ENCODE peak calls at places on chromosome 12, in ten cellular contexts. One of them, this sample, is unnamed.

GRCh38 chr12:47902131-47902639 is 2.6 kb downstream of the VDR start:
- DNase-seq in mammary epithelial cell: no peak
- DNase-seq in astrocyte: no peak
- DNase-seq in DND-41: no peak
- DNase-seq in MM.1S: no peak
- DNase-seq in GM23248: no peak
- DNase-seq in fibroblast of lung: no peak
- DNase-seq in HepG2: no peak
- DNase-seq in NT2/D1: no peak
- DNase-seq in GM12878: no peak
- DNase-seq in this sample: no peak

GRCh38 chr12:96258451-96258933 is 64.3 kb downstream of the ELK3 start:
- DNase-seq in fibroblast of lung: peak
- DNase-seq in NT2/D1: no peak
- DNase-seq in MM.1S: no peak
- DNase-seq in GM23248: peak
- DNase-seq in DND-41: peak
- DNase-seq in mammary epithelial cell: peak
- DNase-seq in GM12878: no peak
- DNase-seq in HepG2: no peak
- DNase-seq in astrocyte: peak
- DNase-seq in this sample: no peak

GRCh38 chr12:107670999-107671643 is 14.5 kb upstream of the PWP1 start:
- DNase-seq in HepG2: peak
- DNase-seq in DND-41: peak
- DNase-seq in GM12878: no peak
- DNase-seq in MM.1S: peak
- DNase-seq in astrocyte: no peak
- DNase-seq in NT2/D1: peak
- DNase-seq in mammary epithelial cell: no peak
- DNase-seq in GM23248: peak
- DNase-seq in fibroblast of lung: no peak
- DNase-seq in this sample: peak

GRCh38 chr12:87848248-87848868 is 180.8 kb downstream of the C12orf50 start:
- DNase-seq in fibroblast of lung: peak
- DNase-seq in mammary epithelial cell: peak
- DNase-seq in MM.1S: peak
- DNase-seq in NT2/D1: peak
- DNase-seq in GM23248: peak
- DNase-seq in astrocyte: peak
- DNase-seq in DND-41: no peak
- DNase-seq in HepG2: peak
- DNase-seq in GM12878: peak
- DNase-seq in this sample: peak

GRCh38 chr12:132869551-132869950 is 17.9 kb downstream of the CHFR start:
- DNase-seq in DND-41: no peak
- DNase-seq in mammary epithelial cell: no peak
- DNase-seq in NT2/D1: no peak
- DNase-seq in GM23248: no peak
- DNase-seq in HepG2: no peak
- DNase-seq in GM12878: no peak
- DNase-seq in fibroblast of lung: no peak
- DNase-seq in MM.1S: no peak
- DNase-seq in astrocyte: no peak
- DNase-seq in this sample: no peak

GRCh38 chr12:104604070-104604994 is 147.6 kb downstream of the CHST11 start:
- DNase-seq in fibroblast of lung: peak
- DNase-seq in HepG2: no peak
- DNase-seq in GM12878: peak
- DNase-seq in DND-41: no peak
- DNase-seq in mammary epithelial cell: peak
- DNase-seq in NT2/D1: peak
- DNase-seq in GM23248: peak
- DNase-seq in astrocyte: peak
- DNase-seq in MM.1S: no peak
- DNase-seq in this sample: no peak

GRCh38 chr12:57603758-57604453 is 718 bp upstream of the DTX3 start:
- DNase-seq in GM12878: no peak
- DNase-seq in fibroblast of lung: peak
- DNase-seq in DND-41: no peak
- DNase-seq in MM.1S: no peak
- DNase-seq in NT2/D1: no peak
- DNase-seq in astrocyte: peak
- DNase-seq in GM23248: peak
- DNase-seq in mammary epithelial cell: peak
- DNase-seq in HepG2: no peak
- DNase-seq in this sample: no peak

GRCh38 chr12:82357340-82357739 is 847 bp downstream of the CCDC59 start:
- DNase-seq in GM12878: no peak
- DNase-seq in mammary epithelial cell: no peak
- DNase-seq in fibroblast of lung: no peak
- DNase-seq in GM23248: peak
- DNase-seq in DND-41: no peak
- DNase-seq in astrocyte: no peak
- DNase-seq in NT2/D1: no peak
- DNase-seq in HepG2: no peak
- DNase-seq in MM.1S: no peak
- DNase-seq in this sample: no peak

GRCh38 chr12:104011265-104011664 is 38.7 kb downstream of the GLT8D2 start:
- DNase-seq in MM.1S: no peak
- DNase-seq in DND-41: no peak
- DNase-seq in GM23248: peak
- DNase-seq in fibroblast of lung: peak
- DNase-seq in astrocyte: peak
- DNase-seq in GM12878: no peak
- DNase-seq in HepG2: no peak
- DNase-seq in NT2/D1: no peak
- DNase-seq in mammary epithelial cell: peak
- DNase-seq in this sample: no peak

GRCh38 chr12:58847876-58848600 is 72.3 kb downstream of the LRIG3 start:
- DNase-seq in HepG2: no peak
- DNase-seq in GM12878: no peak
- DNase-seq in MM.1S: no peak
- DNase-seq in astrocyte: peak
- DNase-seq in mammary epithelial cell: peak
- DNase-seq in fibroblast of lung: peak
- DNase-seq in GM23248: no peak
- DNase-seq in DND-41: no peak
- DNase-seq in NT2/D1: no peak
- DNase-seq in this sample: no peak

GRCh38 chr12:122846622-122847515 is 11.6 kb downstream of the HIP1R start:
- DNase-seq in NT2/D1: no peak
- DNase-seq in fibroblast of lung: no peak
- DNase-seq in astrocyte: no peak
- DNase-seq in HepG2: no peak
- DNase-seq in DND-41: no peak
- DNase-seq in GM12878: no peak
- DNase-seq in GM23248: no peak
- DNase-seq in MM.1S: no peak
- DNase-seq in mammary epithelial cell: no peak
- DNase-seq in this sample: no peak

GRCh38 chr12:7934153-7934552 is 1.8 kb downstream of the SLC2A3 start:
- DNase-seq in astrocyte: no peak
- DNase-seq in NT2/D1: no peak
- DNase-seq in GM23248: peak
- DNase-seq in MM.1S: no peak
- DNase-seq in GM12878: no peak
- DNase-seq in DND-41: peak
- DNase-seq in HepG2: no peak
- DNase-seq in mammary epithelial cell: no peak
- DNase-seq in fibroblast of lung: no peak
- DNase-seq in this sample: no peak

GRCh38 chr12:26940820-26941219 is 2.5 kb downstream of the FGFR1OP2 start:
- DNase-seq in NT2/D1: no peak
- DNase-seq in HepG2: no peak
- DNase-seq in GM23248: peak
- DNase-seq in fibroblast of lung: peak
- DNase-seq in DND-41: peak
- DNase-seq in GM12878: no peak
- DNase-seq in MM.1S: peak
- DNase-seq in astrocyte: peak
- DNase-seq in mammary epithelial cell: no peak
- DNase-seq in this sample: no peak

GRCh38 chr12:102050660-102051430 is 10.9 kb downstream of the WASHC3 start:
- DNase-seq in MM.1S: no peak
- DNase-seq in astrocyte: no peak
- DNase-seq in GM23248: no peak
- DNase-seq in NT2/D1: no peak
- DNase-seq in mammary epithelial cell: no peak
- DNase-seq in DND-41: no peak
- DNase-seq in GM12878: no peak
- DNase-seq in fibroblast of lung: no peak
- DNase-seq in HepG2: no peak
- DNase-seq in this sample: no peak

GRCh38 chr12:12349711-12350665 is at the start of gene MANSC1:
- DNase-seq in DND-41: peak
- DNase-seq in fibroblast of lung: peak
- DNase-seq in HepG2: peak
- DNase-seq in mammary epithelial cell: no peak
- DNase-seq in astrocyte: no peak
- DNase-seq in GM12878: no peak
- DNase-seq in MM.1S: peak
- DNase-seq in NT2/D1: peak
- DNase-seq in GM23248: peak
- DNase-seq in this sample: no peak

GRCh38 chr12:70609739-70610491 is 27.3 kb downstream of the PTPRB start:
- DNase-seq in HepG2: no peak
- DNase-seq in GM12878: no peak
- DNase-seq in mammary epithelial cell: peak
- DNase-seq in NT2/D1: no peak
- DNase-seq in MM.1S: no peak
- DNase-seq in GM23248: peak
- DNase-seq in DND-41: no peak
- DNase-seq in astrocyte: no peak
- DNase-seq in fibroblast of lung: peak
- DNase-seq in this sample: no peak

GRCh38 chr12:12803186-12803585 is 10.0 kb upstream of the DDX47 start:
- DNase-seq in GM23248: peak
- DNase-seq in astrocyte: peak
- DNase-seq in DND-41: peak
- DNase-seq in NT2/D1: no peak
- DNase-seq in GM12878: no peak
- DNase-seq in HepG2: peak
- DNase-seq in mammary epithelial cell: peak
- DNase-seq in fibroblast of lung: peak
- DNase-seq in MM.1S: peak
- DNase-seq in this sample: no peak

GRCh38 chr12:82279597-82279996 is 78.6 kb downstream of the CCDC59 start:
- DNase-seq in NT2/D1: no peak
- DNase-seq in MM.1S: no peak
- DNase-seq in mammary epithelial cell: no peak
- DNase-seq in fibroblast of lung: no peak
- DNase-seq in HepG2: no peak
- DNase-seq in GM23248: no peak
- DNase-seq in GM12878: no peak
- DNase-seq in astrocyte: no peak
- DNase-seq in DND-41: no peak
- DNase-seq in this sample: no peak

GRCh38 chr12:121801601-121802484 is 2.0 kb upstream of the SETD1B start:
- DNase-seq in GM23248: peak
- DNase-seq in MM.1S: peak
- DNase-seq in HepG2: no peak
- DNase-seq in NT2/D1: no peak
- DNase-seq in GM12878: no peak
- DNase-seq in fibroblast of lung: peak
- DNase-seq in mammary epithelial cell: peak
- DNase-seq in astrocyte: no peak
- DNase-seq in DND-41: peak
- DNase-seq in this sample: peak

GRCh38 chr12:109734219-109735000 is 20.8 kb downstream of the FAM222A start:
- DNase-seq in mammary epithelial cell: peak
- DNase-seq in GM12878: no peak
- DNase-seq in NT2/D1: peak
- DNase-seq in fibroblast of lung: peak
- DNase-seq in astrocyte: no peak
- DNase-seq in GM23248: no peak
- DNase-seq in HepG2: no peak
- DNase-seq in MM.1S: no peak
- DNase-seq in DND-41: no peak
- DNase-seq in this sample: no peak

GRCh38 chr12:54364413-54364812 is at the start of gene GPR84:
- DNase-seq in fibroblast of lung: no peak
- DNase-seq in GM12878: peak
- DNase-seq in NT2/D1: no peak
- DNase-seq in DND-41: no peak
- DNase-seq in mammary epithelial cell: peak
- DNase-seq in astrocyte: no peak
- DNase-seq in HepG2: no peak
- DNase-seq in GM23248: no peak
- DNase-seq in MM.1S: peak
- DNase-seq in this sample: no peak

GRCh38 chr12:65605019-65605418 is 219.3 kb upstream of the HMGA2 start:
- DNase-seq in mammary epithelial cell: no peak
- DNase-seq in DND-41: no peak
- DNase-seq in fibroblast of lung: peak
- DNase-seq in MM.1S: no peak
- DNase-seq in astrocyte: peak
- DNase-seq in NT2/D1: no peak
- DNase-seq in HepG2: no peak
- DNase-seq in GM12878: no peak
- DNase-seq in GM23248: peak
- DNase-seq in this sample: no peak
- H3K4me3 ChIP-seq in mammary epithelial cell: no peak
- H3K4me3 ChIP-seq in DND-41: no peak
- H3K4me3 ChIP-seq in fibroblast of lung: no peak
- H3K4me3 ChIP-seq in MM.1S: no peak
- H3K4me3 ChIP-seq in astrocyte: no peak
- H3K4me3 ChIP-seq in NT2/D1: no peak
- H3K4me3 ChIP-seq in HepG2: no peak
- H3K4me3 ChIP-seq in GM12878: no peak
- H3K4me3 ChIP-seq in GM23248: peak
- H3K4me3 ChIP-seq in this sample: no peak

GRCh38 chr12:97923546-97923945 is 460.9 kb downstream of the RMST start:
- DNase-seq in HepG2: no peak
- DNase-seq in GM12878: no peak
- DNase-seq in mammary epithelial cell: no peak
- DNase-seq in fibroblast of lung: no peak
- DNase-seq in astrocyte: no peak
- DNase-seq in MM.1S: peak
- DNase-seq in GM23248: no peak
- DNase-seq in NT2/D1: no peak
- DNase-seq in DND-41: no peak
- DNase-seq in this sample: no peak
- H3K9ac ChIP-seq in HepG2: no peak
- H3K9ac ChIP-seq in GM12878: no peak
- H3K9ac ChIP-seq in mammary epithelial cell: no peak
- H3K9ac ChIP-seq in fibroblast of lung: no peak
- H3K9ac ChIP-seq in astrocyte: no peak
- H3K9ac ChIP-seq in MM.1S: no peak
- H3K9ac ChIP-seq in GM23248: no peak
- H3K9ac ChIP-seq in NT2/D1: no peak
- H3K9ac ChIP-seq in DND-41: no peak
- H3K9ac ChIP-seq in this sample: no peak

GRCh38 chr12:662541-663292 is 528 bp downstream of the NINJ2 start:
- DNase-seq in NT2/D1: no peak
- DNase-seq in GM23248: peak
- DNase-seq in fibroblast of lung: peak
- DNase-seq in MM.1S: no peak
- DNase-seq in GM12878: no peak
- DNase-seq in HepG2: no peak
- DNase-seq in astrocyte: peak
- DNase-seq in mammary epithelial cell: no peak
- DNase-seq in DND-41: no peak
- DNase-seq in this sample: peak
- H3K4me3 ChIP-seq in NT2/D1: no peak
- H3K4me3 ChIP-seq in GM23248: peak
- H3K4me3 ChIP-seq in fibroblast of lung: no peak
- H3K4me3 ChIP-seq in MM.1S: no peak
- H3K4me3 ChIP-seq in GM12878: no peak
- H3K4me3 ChIP-seq in HepG2: no peak
- H3K4me3 ChIP-seq in astrocyte: no peak
- H3K4me3 ChIP-seq in mammary epithelial cell: no peak
- H3K4me3 ChIP-seq in DND-41: no peak
- H3K4me3 ChIP-seq in this sample: no peak

GRCh38 chr12:30694412-30694955 is 1.2 kb downstream of the IPO8 start:
- DNase-seq in HepG2: no peak
- DNase-seq in mammary epithelial cell: peak
- DNase-seq in GM12878: no peak
- DNase-seq in DND-41: no peak
- DNase-seq in NT2/D1: no peak
- DNase-seq in GM23248: peak
- DNase-seq in astrocyte: no peak
- DNase-seq in fibroblast of lung: no peak
- DNase-seq in MM.1S: peak
- DNase-seq in this sample: peak
- H3K9ac ChIP-seq in HepG2: peak
- H3K9ac ChIP-seq in mammary epithelial cell: peak
- H3K9ac ChIP-seq in GM12878: peak
- H3K9ac ChIP-seq in DND-41: peak
- H3K9ac ChIP-seq in NT2/D1: peak
- H3K9ac ChIP-seq in GM23248: peak
- H3K9ac ChIP-seq in astrocyte: peak
- H3K9ac ChIP-seq in fibroblast of lung: peak
- H3K9ac ChIP-seq in MM.1S: peak
- H3K9ac ChIP-seq in this sample: peak

This sample was measured in Karpas-422.